ENCODE peak calls at places on chromosomes 16 and 17, in four cellular contexts. T, E, Z and S are unnamed samples.

GRCh38 chr16:66197668-66198278 is 168.7 kb upstream of the CDH5 start:
- DNase-seq in T (no peak), E (no peak), Z (no peak), S (no peak)

GRCh38 chr16:79051313-79051712 is 549.2 kb downstream of the MAF start:
- DNase-seq in E (no peak), T (no peak), Z (no peak), S (no peak)

GRCh38 chr17:41060052-41060604 is at the start of gene KRTAP2-3:
- DNase-seq in T (no peak), Z (peak), E (no peak), S (no peak)

GRCh38 chr17:11871773-11872172 is 125.5 kb downstream of the ZNF18 start:
- DNase-seq in T (no peak), Z (no peak), E (no peak), S (no peak)

GRCh38 chr16:79519448-79519847 is 81.1 kb downstream of the MAF start:
- DNase-seq in Z (no peak), T (peak), E (no peak), S (no peak)

GRCh38 chr16:48102083-48103008 is 53.4 kb downstream of the ABCC12 start:
- DNase-seq in Z (no peak), T (no peak), E (no peak), S (no peak)

GRCh38 chr17:41334385-41334784 is 16.2 kb downstream of the KRT33A start:
- DNase-seq in E (no peak), Z (no peak), T (no peak), S (no peak)

GRCh38 chr17:39607057-39607850 is 466 bp downstream of the NEUROD2 start:
- DNase-seq in T (no peak), E (no peak), Z (no peak), S (no peak)

GRCh38 chr17:77174928-77175720 is 34.4 kb downstream of the SEC14L1 start:
- DNase-seq in T (no peak), E (no peak), Z (peak), S (no peak)

GRCh38 chr17:4004517-4005295 is 40.5 kb upstream of the ATP2A3 start:
- DNase-seq in T (peak), E (peak), Z (peak), S (peak)

GRCh38 chr16:87375426-87376135 is 8.0 kb downstream of the FBXO31 start:
- DNase-seq in Z (peak), E (no peak), T (no peak), S (no peak)

DNA sequence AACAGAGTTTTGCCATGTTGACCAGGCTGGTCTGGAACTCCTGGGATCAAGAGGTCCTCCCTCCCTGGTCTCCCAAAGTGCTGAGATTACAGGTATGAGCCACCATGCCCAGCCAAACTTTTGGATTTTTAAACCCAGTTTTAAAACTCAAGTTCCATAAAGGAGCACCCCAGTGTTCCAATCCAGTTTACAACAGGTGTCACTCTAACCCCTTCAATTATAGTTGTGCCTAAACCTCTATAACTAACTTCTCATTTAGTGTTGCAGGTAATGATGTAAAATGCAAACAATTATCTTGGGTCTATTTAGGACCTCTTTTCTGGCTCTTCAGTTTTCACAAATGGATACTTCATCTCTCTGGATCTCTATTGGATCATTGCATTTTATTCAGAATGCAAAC is 7.8 kb upstream of the ADAP2 start:
- DNase-seq in E (no peak), Z (no peak), T (no peak), S (no peak)
- TF ChIP-seq CTCF in E (no peak), Z (no peak), T (no peak), S (no peak)

GRCh38 chr17:57406131-57406980 is 150.0 kb downstream of the MSI2 start:
- DNase-seq in T (peak), Z (peak), E (peak), S (no peak)

GRCh38 chr17:57406981-57407286 is 150.6 kb downstream of the MSI2 start:
- DNase-seq in T (peak), E (no peak), Z (no peak), S (no peak)

GRCh38 chr17:57407287-57408063 is 151.2 kb downstream of the MSI2 start:
- DNase-seq in E (no peak), Z (no peak), T (no peak), S (no peak)

GRCh38 chr17:57410169-57410568 is 153.8 kb downstream of the MSI2 start:
- DNase-seq in Z (no peak), T (no peak), E (no peak), S (no peak)

GRCh38 chr17:57408064-57408811 is 151.9 kb downstream of the MSI2 start:
- DNase-seq in E (no peak), T (peak), Z (no peak), S (peak)
- TF ChIP-seq CTCF in E (no peak), T (no peak), Z (no peak), S (no peak)

GRCh38 chr17:80649672-80650338 is 105.2 kb downstream of the RPTOR start:
- DNase-seq in Z (peak), T (peak), E (peak), S (peak)
- TF ChIP-seq CTCF in Z (peak), T (peak), E (peak), S (peak)

GRCh38 chr17:7242717-7243576 is 698 bp upstream of the GABARAP start:
- DNase-seq in E (peak), Z (peak), T (peak), S (peak)
- TF ChIP-seq CTCF in E (no peak), Z (no peak), T (no peak), S (no peak)

GRCh38 chr17:33016920-33017319 is 25.3 kb downstream of the SPACA3 start:
- DNase-seq in T (no peak), Z (no peak), E (no peak), S (no peak)
- TF ChIP-seq CTCF in T (no peak), Z (no peak), E (no peak), S (no peak)

DNA sequence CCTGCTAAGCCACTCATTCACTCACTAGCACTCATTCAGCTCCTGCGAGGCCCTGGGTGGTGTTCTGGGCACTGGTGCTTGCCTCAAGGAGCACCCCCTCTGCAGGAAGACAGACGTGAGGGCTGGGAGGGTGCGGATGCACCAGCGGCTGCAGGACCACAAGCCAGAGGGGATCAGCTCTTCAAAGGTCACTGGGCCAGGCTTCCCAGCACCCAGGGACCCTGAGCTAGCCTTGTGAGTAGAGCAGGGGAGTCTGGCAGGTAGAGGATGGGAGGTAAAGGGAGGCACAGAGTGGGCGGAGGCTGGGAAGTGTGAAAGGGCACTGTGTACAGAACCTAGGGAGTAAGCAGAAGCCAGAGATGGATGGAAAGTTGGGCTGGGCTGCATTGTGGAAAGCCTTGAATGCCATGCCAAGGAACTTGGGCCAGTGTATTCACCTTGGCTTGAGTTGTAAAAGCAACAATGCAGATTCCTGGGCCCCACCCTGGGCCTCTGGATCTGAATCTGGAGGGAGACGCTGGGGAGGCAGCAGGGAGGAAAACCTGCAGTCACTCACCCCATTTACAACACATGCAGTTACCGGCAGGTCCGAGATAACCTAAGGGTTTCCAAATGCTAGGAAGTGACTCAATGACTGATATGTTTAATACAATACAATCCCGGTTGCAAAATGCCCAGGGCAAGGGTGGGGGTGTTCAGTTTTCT is 1.7 kb downstream of the IL4R start:
- DNase-seq in Z (peak), E (no peak), T (peak), S (peak)
- TF ChIP-seq CTCF in Z (peak), E (no peak), T (peak), S (no peak)

DNA sequence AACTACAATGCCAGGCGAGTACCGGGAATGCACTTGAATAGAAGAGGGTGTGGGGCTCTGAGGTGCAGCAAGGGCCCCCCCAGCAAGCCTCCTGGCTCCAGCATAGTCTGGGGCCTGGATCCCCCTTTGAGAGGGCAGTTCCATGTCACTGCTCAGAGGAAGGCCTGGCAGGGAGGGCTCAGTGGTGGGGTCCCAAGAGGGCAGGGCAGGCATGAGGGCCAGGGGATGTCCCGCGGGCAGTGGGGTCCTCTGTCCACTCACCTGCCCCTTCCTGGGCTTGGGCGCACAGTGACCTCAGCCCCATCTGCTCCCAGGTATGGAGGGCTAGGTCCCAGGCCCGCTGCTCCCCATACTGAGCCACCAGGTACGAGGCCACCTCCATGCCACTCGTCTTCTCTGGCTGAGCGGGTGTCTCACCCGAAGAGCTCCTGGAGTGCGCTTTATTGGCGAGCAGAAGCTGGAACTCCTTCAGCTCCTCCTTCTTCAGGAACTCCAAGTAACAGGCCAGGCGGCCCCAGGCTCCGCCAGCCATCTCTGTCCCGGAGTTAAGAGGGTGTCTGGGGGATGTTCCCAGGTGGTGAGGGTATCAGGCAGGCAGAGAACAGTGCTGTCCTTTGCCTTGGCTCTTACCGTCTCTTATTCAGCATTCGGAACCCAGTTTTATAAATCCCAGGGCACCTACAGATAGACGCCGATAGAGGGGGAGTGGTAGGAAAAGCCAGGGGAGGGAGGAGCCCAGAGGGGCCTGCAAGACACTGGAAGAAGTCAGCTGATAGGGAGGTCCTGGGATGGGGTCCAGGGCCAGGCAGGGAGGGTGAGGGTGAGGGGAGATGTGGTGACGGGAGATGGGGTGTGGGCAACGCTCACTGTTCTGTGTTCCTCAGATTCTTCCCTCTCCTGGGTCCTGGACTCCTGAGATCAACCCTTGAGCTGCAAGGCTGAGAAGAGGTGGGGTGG is 605 bp downstream of the NLRP1 start:
- DNase-seq in T (peak), E (no peak), Z (peak), S (no peak)
- TF ChIP-seq CTCF in T (no peak), E (no peak), Z (peak), S (no peak)